ENCODE peak calls at places on chromosomes 16 and 17, in six cellular contexts. T, S, Q, R, G and V are unnamed samples.

GRCh38 chr16:12673466-12673865 is 130.2 kb downstream of the CPPED1 start:
- DNase-seq in T (no peak), S (no peak), Q (no peak), R (no peak), G (no peak), V (no peak)

GRCh38 chr17:34081269-34081668 is 173.8 kb upstream of the CCL2 start:
- DNase-seq in T (no peak), S (no peak), Q (peak), R (no peak), G (no peak), V (no peak)

GRCh38 chr16:67399218-67399733 is 6.0 kb upstream of the TPPP3 start:
- DNase-seq in T (peak), S (no peak), Q (peak), R (no peak), G (peak), V (no peak)

GRCh38 chr16:87044031-87044380 is 273.2 kb downstream of the C16orf95 start:
- DNase-seq in T (no peak), S (no peak), Q (no peak), R (no peak), G (no peak), V (no peak)

GRCh38 chr17:47320879-47321502 is 2.8 kb upstream of the EFCAB13 start:
- DNase-seq in T (no peak), S (no peak), Q (no peak), R (no peak), G (no peak), V (no peak)

GRCh38 chr17:59357219-59357699 is 25.8 kb downstream of the YPEL2 start:
- DNase-seq in T (no peak), S (no peak), Q (no peak), R (no peak), G (no peak), V (no peak)

GRCh38 chr17:48439473-48439872 is 9.5 kb upstream of the SKAP1 start:
- DNase-seq in T (no peak), S (no peak), Q (no peak), R (no peak), G (peak), V (no peak)

GRCh38 chr17:44646280-44646679 is 10.0 kb upstream of the MEIOC start:
- DNase-seq in T (no peak), S (no peak), Q (no peak), R (no peak), G (no peak), V (no peak)

GRCh38 chr16:85418978-85419491 is 194.1 kb upstream of the GSE1 start:
- DNase-seq in T (no peak), S (peak), Q (no peak), R (no peak), G (no peak), V (no peak)

GRCh38 chr17:36602030-36602737 is 801 bp downstream of the MRM1 start:
- DNase-seq in T (no peak), S (peak), Q (no peak), R (no peak), G (peak), V (no peak)